ENCODE peak calls at places on chromosomes 4 and X, in five cellular contexts. F, T, K, D and Z are unnamed samples.

GRCh38 chr4:119585771-119586170 is 42.8 kb downstream of the PDE5A start:
- DNase-seq in F (no peak), T (no peak), K (no peak), D (peak; percentile 29), Z (peak; percentile 80)

GRCh38 chr4:3346146-3346545 is 53.3 kb downstream of the RGS12 start:
- DNase-seq in F (no peak), T (peak; percentile 81), K (no peak), D (peak; percentile 75), Z (peak; percentile 84)

GRCh38 chr4:155854597-155855226 is 11.4 kb downstream of the ASIC5 start:
- DNase-seq in F (no peak), T (peak; percentile 27), K (no peak), D (peak; percentile 52), Z (peak; percentile 86)

GRCh38 chr4:145912391-145912790 is 26.2 kb downstream of the ZNF827 start:
- DNase-seq in F (no peak), T (no peak), K (no peak), D (no peak), Z (no peak)

GRCh38 chrX:139914421-139914820 is 18.4 kb downstream of the ATP11C start:
- DNase-seq in F (no peak), T (no peak), K (no peak), D (no peak), Z (no peak)

GRCh38 chr4:138981930-138982390 is 33.6 kb upstream of the NOCT start:
- DNase-seq in F (no peak), T (peak; percentile 62), K (no peak), D (peak; percentile 19), Z (peak; percentile 74)

GRCh38 chrX:132435222-132435621 is 53.6 kb downstream of the MBNL3 start:
- DNase-seq in F (no peak), T (no peak), K (no peak), D (no peak), Z (no peak)

GRCh38 chrX:69319376-69319775 is 154.1 kb upstream of the PJA1 start:
- DNase-seq in F (no peak), T (no peak), K (no peak), D (no peak), Z (no peak)

GRCh38 chr4:113411496-113411938 is 350.0 kb downstream of the CAMK2D start:
- DNase-seq in F (no peak), T (peak; percentile 40), K (no peak), D (peak; percentile 87), Z (peak; percentile 97)

GRCh38 chrX:120801426-120801825 is 74.2 kb downstream of the CT47B1 start:
- DNase-seq in F (no peak), T (no peak), K (no peak), D (no peak), Z (no peak)

GRCh38 chrX:1164322-1165288 is 47.8 kb downstream of the CRLF2 start:
- DNase-seq in F (peak; percentile 24), T (no peak), K (no peak), D (no peak), Z (no peak)

GRCh38 chr4:45294464-45294863 is 568.1 kb upstream of the GNPDA2 start:
- DNase-seq in F (no peak), T (no peak), K (no peak), D (no peak), Z (no peak)

GRCh38 chr4:53478671-53479456 is 101.4 kb downstream of the FIP1L1 start:
- DNase-seq in F (no peak), T (no peak), K (no peak), D (peak; percentile 87), Z (peak; percentile 94)

GRCh38 chr4:167897116-167897515 is 195.2 kb upstream of the ANXA10 start:
- DNase-seq in F (peak; percentile 61), T (peak; percentile 49), K (no peak), D (no peak), Z (peak; percentile 63)

GRCh38 chr4:157096439-157096838 is 20.5 kb downstream of the GLRB start:
- DNase-seq in F (no peak), T (no peak), K (no peak), D (no peak), Z (no peak)

GRCh38 chrX:47250017-47250347 is 17.2 kb downstream of the USP11 start:
- DNase-seq in F (no peak), T (no peak), K (no peak), D (no peak), Z (no peak)

GRCh38 chr4:7584760-7585159 is 150.0 kb upstream of the PSAPL1 start:
- DNase-seq in F (no peak), T (no peak), K (no peak), D (no peak), Z (no peak)

GRCh38 chrX:147846676-147847075 is 65.0 kb upstream of the FMR1 start:
- DNase-seq in F (no peak), T (no peak), K (no peak), D (no peak), Z (no peak)

GRCh38 chrX:23616361-23616760 is 50.9 kb upstream of the PRDX4 start:
- DNase-seq in F (no peak), T (peak; percentile 40), K (no peak), D (peak; percentile 18), Z (peak; percentile 38)

GRCh38 chr4:57191523-57192034 is 81.4 kb upstream of the IGFBP7 start:
- DNase-seq in F (peak; percentile 22), T (peak; percentile 23), K (no peak), D (peak; percentile 29), Z (no peak)

GRCh38 chr4:47287735-47288134 is 175.8 kb downstream of the COMMD8 start:
- DNase-seq in F (no peak), T (no peak), K (no peak), D (peak; percentile 86), Z (peak; percentile 87)

GRCh38 chr4:147498031-147498700 is 17.3 kb downstream of the EDNRA start:
- DNase-seq in F (no peak), T (no peak), K (no peak), D (peak; percentile 89), Z (peak; percentile 88)

GRCh38 chr4:106707776-106708603 is 328.1 kb downstream of the DKK2 start:
- DNase-seq in F (no peak), T (no peak), K (no peak), D (peak; percentile 73), Z (no peak)